ENCODE peak calls at places on chromosome 18, in six cellular contexts. J is SK-N-SH, X is ovary, D is GM12878, A is A549, K is transverse colon. U is an unnamed sample.

GRCh38 chr18:60295776-60296175 is 76.8 kb downstream of the MC4R start:
- DNase-seq in J (no peak), X (no peak), D (no peak), A (no peak), K (no peak), U (no peak)

GRCh38 chr18:41982942-41983660 is 28.1 kb downstream of the PIK3C3 start:
- DNase-seq in J (no peak), X (no peak), D (no peak), A (no peak), K (no peak), U (no peak)

GRCh38 chr18:34493099-34493544 is 217.0 kb upstream of the DTNA start:
- DNase-seq in J (peak), X (peak), D (no peak), A (peak), K (peak), U (peak)

GRCh38 chr18:60656563-60656962 is 284.0 kb upstream of the MC4R start:
- DNase-seq in J (no peak), X (no peak), D (no peak), A (no peak), K (no peak), U (no peak)

GRCh38 chr18:2510416-2510815 is 60.9 kb downstream of the METTL4 start:
- DNase-seq in J (no peak), X (no peak), D (no peak), A (no peak), K (no peak), U (no peak)

GRCh38 chr18:9933865-9934264 is 20.0 kb downstream of the VAPA start:
- DNase-seq in J (no peak), X (no peak), D (no peak), A (no peak), K (no peak), U (no peak)

GRCh38 chr18:54679318-54680149 is 88.5 kb downstream of the DYNAP start:
- DNase-seq in J (peak), X (no peak), D (peak), A (peak), K (no peak), U (no peak)

GRCh38 chr18:3725100-3725499 is 275.1 kb downstream of the TGIF1 start:
- DNase-seq in J (no peak), X (no peak), D (no peak), A (no peak), K (no peak), U (no peak)

GRCh38 chr18:22168360-22168921 is 948 bp upstream of the GATA6 start:
- DNase-seq in J (peak), X (peak), D (no peak), A (peak), K (peak), U (no peak)

GRCh38 chr18:79884963-79885728 is 66.3 kb downstream of the SLC66A2 start:
- DNase-seq in J (peak), X (peak), D (no peak), A (no peak), K (no peak), U (no peak)

GRCh38 chr18:46466236-46467160 is 190.5 kb downstream of the LOXHD1 start:
- DNase-seq in J (no peak), X (no peak), D (no peak), A (no peak), K (no peak), U (no peak)

GRCh38 chr18:31574359-31574758 is 17.3 kb upstream of the TTR start:
- DNase-seq in J (no peak), X (no peak), D (no peak), A (no peak), K (no peak), U (no peak)

GRCh38 chr18:13615432-13615861 is 110.9 kb downstream of the FAM210A start:
- DNase-seq in J (no peak), X (no peak), D (no peak), A (no peak), K (no peak), U (no peak)

GRCh38 chr18:36527740-36528455 is 230.4 kb downstream of the FHOD3 start:
- DNase-seq in J (no peak), X (no peak), D (no peak), A (no peak), K (no peak), U (no peak)

GRCh38 chr18:36675076-36675475 is 153.7 kb downstream of the TPGS2 start:
- DNase-seq in J (no peak), X (no peak), D (no peak), A (no peak), K (no peak), U (no peak)

GRCh38 chr18:79606621-79607331 is 72.8 kb upstream of the CTDP1 start:
- DNase-seq in J (no peak), X (peak), D (no peak), A (no peak), K (peak), U (peak)

DNA sequence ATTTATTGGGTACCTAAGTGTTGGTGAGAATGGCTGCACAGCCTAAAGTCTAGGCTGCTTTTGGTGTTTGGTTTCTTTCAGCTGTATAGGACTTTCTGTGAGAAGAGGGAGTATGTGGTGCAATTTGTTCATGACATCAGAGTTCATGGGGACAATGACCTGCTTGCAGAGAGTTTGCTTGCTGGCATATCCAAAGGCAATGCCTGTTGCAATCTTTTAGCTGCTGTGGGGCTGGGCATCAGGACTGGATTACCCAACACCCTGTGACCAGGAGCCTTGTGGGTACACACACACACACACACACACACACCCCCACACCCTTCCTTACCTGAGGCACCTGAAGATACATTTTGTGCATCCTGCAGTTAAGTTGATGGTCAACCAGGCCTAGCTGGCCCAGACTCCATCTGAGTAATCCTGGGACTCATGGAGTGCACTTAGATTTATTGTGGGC is 68.4 kb downstream of the LIPG start:
- DNase-seq in J (no peak), X (no peak), D (no peak), A (peak), K (peak), U (peak)
- TF ChIP-seq EP300 in J (no peak), X (no peak), D (no peak), A (no peak), K (no peak), U (no peak)

GRCh38 chr18:56283346-56283745 is 355.0 kb downstream of the TXNL1 start:
- DNase-seq in J (no peak), X (no peak), D (no peak), A (no peak), K (no peak), U (no peak)

GRCh38 chr18:56289381-56289780 is 349.0 kb downstream of the TXNL1 start:
- DNase-seq in J (no peak), X (no peak), D (no peak), A (no peak), K (no peak), U (no peak)

GRCh38 chr18:56284319-56284718 is 354.1 kb downstream of the TXNL1 start:
- DNase-seq in J (no peak), X (no peak), D (no peak), A (no peak), K (no peak), U (no peak)

GRCh38 chr18:56285387-56286055 is 352.9 kb downstream of the TXNL1 start:
- DNase-seq in J (no peak), X (no peak), D (no peak), A (no peak), K (no peak), U (no peak)

DNA sequence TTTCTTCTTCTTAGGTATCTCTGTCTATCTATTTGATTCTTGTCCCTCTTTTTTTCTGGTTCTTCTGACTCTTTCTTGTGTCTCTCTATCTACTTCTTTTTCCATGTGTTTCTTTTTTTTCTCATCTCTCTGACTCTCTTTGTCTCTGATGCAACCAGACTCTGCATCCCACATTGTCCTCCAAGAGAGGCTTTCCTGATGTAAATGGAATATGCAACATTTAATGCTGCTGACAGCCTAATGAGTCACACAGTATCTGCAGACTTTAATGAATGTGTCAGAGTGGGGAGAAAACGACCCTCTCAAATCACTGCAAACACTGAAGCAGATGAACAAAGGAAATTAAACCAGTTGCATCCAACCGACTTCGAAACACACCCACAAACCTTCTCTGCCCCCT is 351.6 kb downstream of the TXNL1 start:
- DNase-seq in J (no peak), X (no peak), D (no peak), A (no peak), K (no peak), U (no peak)
- TF ChIP-seq EP300 in J (no peak), X (no peak), D (no peak), A (no peak), K (no peak), U (no peak)

GRCh38 chr18:8480506-8481328 is 128.5 kb upstream of the RAB12 start:
- DNase-seq in J (peak), X (peak), D (no peak), A (peak), K (no peak), U (no peak)
- TF ChIP-seq EP300 in J (no peak), X (no peak), D (no peak), A (no peak), K (no peak), U (no peak)

GRCh38 chr18:76657428-76657827 is 162.4 kb upstream of the ZNF516 start:
- DNase-seq in J (peak), X (no peak), D (no peak), A (no peak), K (no peak), U (no peak)

GRCh38 chr18:76660571-76661192 is 161.7 kb upstream of the ZNF236 start:
- DNase-seq in J (no peak), X (no peak), D (no peak), A (no peak), K (no peak), U (no peak)

GRCh38 chr18:76658627-76659026 is 163.6 kb upstream of the ZNF516 start:
- DNase-seq in J (peak), X (peak), D (no peak), A (no peak), K (no peak), U (no peak)

GRCh38 chr18:76656925-76657324 is 161.9 kb upstream of the ZNF516 start:
- DNase-seq in J (peak), X (no peak), D (no peak), A (no peak), K (no peak), U (no peak)

GRCh38 chr18:76657911-76658475 is 163.0 kb upstream of the ZNF516 start:
- DNase-seq in J (no peak), X (no peak), D (no peak), A (no peak), K (no peak), U (no peak)
- TF ChIP-seq EP300 in J (no peak), X (no peak), D (no peak), A (no peak), K (no peak), U (no peak)

DNA sequence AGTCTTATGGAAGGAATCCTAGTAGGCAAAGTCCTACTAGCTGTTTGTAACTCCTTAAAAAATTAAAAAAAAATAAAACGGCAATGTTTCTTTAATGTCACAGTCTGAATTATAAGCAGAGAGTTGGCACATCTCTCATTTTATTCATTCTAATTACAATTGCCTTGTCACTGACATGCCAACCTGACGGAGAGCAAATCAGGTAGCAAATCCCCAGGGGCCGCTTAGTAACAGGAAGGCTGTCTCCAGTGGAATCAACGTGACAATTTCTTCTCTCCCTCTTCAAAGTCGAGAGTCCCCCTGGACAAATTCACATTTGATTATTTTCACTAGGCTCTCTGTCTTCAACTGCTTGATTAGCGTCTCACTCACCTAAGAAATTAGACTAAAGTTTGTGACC is 1598.9 kb upstream of the PIK3C3 start:
- DNase-seq in J (no peak), X (no peak), D (no peak), A (no peak), K (no peak), U (no peak)
- TF ChIP-seq EP300 in J (no peak), X (no peak), D (no peak), A (no peak), K (no peak), U (no peak)

DNA sequence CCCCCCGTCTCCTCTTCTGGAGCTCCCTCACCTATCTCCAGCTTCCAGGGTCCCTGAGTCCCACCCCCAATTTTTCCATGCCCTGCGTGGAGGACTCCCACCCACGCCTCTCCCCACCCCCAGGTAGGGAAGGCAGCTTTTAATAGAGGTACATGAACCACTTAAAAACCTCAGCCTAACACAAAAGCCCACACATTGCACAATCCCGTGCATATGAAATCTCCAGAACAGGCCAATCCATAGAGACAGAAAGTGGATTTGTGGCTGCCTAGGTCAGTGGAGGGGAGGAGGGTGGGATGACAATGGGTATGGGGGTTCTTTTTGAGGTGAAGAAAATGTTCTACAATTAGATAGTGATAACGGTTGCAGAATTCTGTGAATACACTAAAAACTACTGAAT is 145.6 kb downstream of the CABLES1 start:
- DNase-seq in J (no peak), X (no peak), D (no peak), A (no peak), K (no peak), U (peak)
- TF ChIP-seq EP300 in J (no peak), X (no peak), D (no peak), A (no peak), K (no peak), U (no peak)

GRCh38 chr18:11849845-11850747 is 1.1 kb upstream of the CHMP1B start:
- DNase-seq in J (peak), X (peak), D (no peak), A (peak), K (peak), U (peak)
- TF ChIP-seq EP300 in J (no peak), X (no peak), D (no peak), A (peak), K (no peak), U (no peak)

GRCh38 chr18:23512641-23513040 is 9.3 kb downstream of the RMC1 start:
- DNase-seq in J (no peak), X (no peak), D (no peak), A (no peak), K (no peak), U (no peak)
- TF ChIP-seq EP300 in J (no peak), X (no peak), D (no peak), A (no peak), K (no peak), U (no peak)

GRCh38 chr18:33181016-33181415 is 259.5 kb downstream of the CCDC178 start:
- DNase-seq in J (no peak), X (no peak), D (no peak), A (no peak), K (no peak), U (no peak)

GRCh38 chr18:33184918-33185317 is 255.6 kb downstream of the CCDC178 start:
- DNase-seq in J (no peak), X (no peak), D (no peak), A (no peak), K (no peak), U (no peak)

GRCh38 chr18:33184178-33184577 is 256.3 kb downstream of the CCDC178 start:
- DNase-seq in J (no peak), X (no peak), D (no peak), A (no peak), K (no peak), U (no peak)

GRCh38 chr18:33183136-33183535 is 257.4 kb downstream of the CCDC178 start:
- DNase-seq in J (no peak), X (no peak), D (no peak), A (no peak), K (no peak), U (no peak)
- TF ChIP-seq EP300 in J (no peak), X (no peak), D (no peak), A (no peak), K (no peak), U (no peak)

GRCh38 chr18:63367241-63367953 is 391 bp upstream of the KDSR start:
- DNase-seq in J (peak), X (peak), D (peak), A (peak), K (peak), U (peak)
- TF ChIP-seq EP300 in J (no peak), X (no peak), D (no peak), A (no peak), K (no peak), U (no peak)